ENCODE peak calls at places on chromosomes 3 and 15, in four cellular contexts. X is GM13977, B is neural progenitor cell, R is endothelial cell. Z is an unnamed sample.

GRCh38 chr3:132290833-132291232 is 26.4 kb upstream of the ACP3 start:
- DNase-seq in X (no peak), B (no peak), R (no peak), Z (no peak)

GRCh38 chr3:42590989-42591756 is 513 bp downstream of the SS18L2 start:
- DNase-seq in X (no peak), B (peak; percentile 79), R (peak; percentile 11), Z (no peak)

GRCh38 chr3:170815340-170815739 is 54.7 kb downstream of the RPL22L1 start:
- DNase-seq in X (no peak), B (peak; percentile 55), R (no peak), Z (no peak)

GRCh38 chr3:32315441-32315840 is 76.2 kb upstream of the CMTM7 start:
- DNase-seq in X (no peak), B (no peak), R (no peak), Z (no peak)

GRCh38 chr3:46987485-46988401 is 8.3 kb downstream of the NBEAL2 start:
- DNase-seq in X (peak; percentile 90), B (no peak), R (peak; percentile 64), Z (no peak)

GRCh38 chr15:63466378-63467192 is 37.8 kb upstream of the USP3 start:
- DNase-seq in X (peak; percentile 84), B (peak; percentile 80), R (peak; percentile 54), Z (no peak)

GRCh38 chr3:187286467-187287059 is 5.0 kb downstream of the MASP1 start:
- DNase-seq in X (no peak), B (no peak), R (no peak), Z (no peak)

GRCh38 chr3:148727242-148727641 is 29.5 kb downstream of the AGTR1 start:
- DNase-seq in X (peak; percentile 7), B (peak; percentile 77), R (peak; percentile 54), Z (no peak)

GRCh38 chr15:85380860-85381535 is 595 bp downstream of the AKAP13 start:
- DNase-seq in X (peak; percentile 70), B (peak; percentile 90), R (no peak), Z (peak; percentile 76)

GRCh38 chr3:131242201-131242600 is 139.4 kb upstream of the NUDT16 start:
- DNase-seq in X (no peak), B (no peak), R (no peak), Z (no peak)

GRCh38 chr3:112734718-112735350 is 93.9 kb upstream of the CCDC80 start:
- DNase-seq in X (peak; percentile 52), B (peak; percentile 79), R (peak; percentile 77), Z (no peak)

GRCh38 chr15:32730677-32731654 is 13.2 kb downstream of the GREM1 start:
- DNase-seq in X (no peak), B (peak; percentile 61), R (peak; percentile 14), Z (no peak)

GRCh38 chr3:14324224-14324944 is 78.0 kb upstream of the SLC6A6 start:
- DNase-seq in X (no peak), B (peak; percentile 39), R (no peak), Z (no peak)

GRCh38 chr15:29904731-29905417 is 82.6 kb upstream of the TJP1 start:
- DNase-seq in X (no peak), B (no peak), R (no peak), Z (no peak)

GRCh38 chr15:85750319-85750806 is 44.4 kb downstream of the KLHL25 start:
- DNase-seq in X (no peak), B (peak; percentile 43), R (no peak), Z (peak; percentile 64)

GRCh38 chr15:38823272-38823671 is 258.7 kb upstream of the RASGRP1 start:
- DNase-seq in X (no peak), B (no peak), R (no peak), Z (no peak)

GRCh38 chr3:116445291-116445841 is at the start of gene LSAMP:
- DNase-seq in X (no peak), B (peak; percentile 94), R (peak; percentile 47), Z (peak; percentile 72)

GRCh38 chr3:129425213-129425612 is 3.2 kb downstream of the EFCAB12 start:
- DNase-seq in X (no peak), B (no peak), R (no peak), Z (no peak)

GRCh38 chr15:25170113-25170731 is 215.4 kb downstream of the SNRPN start:
- DNase-seq in X (peak; percentile 3), B (no peak), R (peak; percentile 3), Z (peak; percentile 60)

GRCh38 chr3:54427951-54428871 is 305.9 kb downstream of the CACNA2D3 start:
- DNase-seq in X (peak; percentile 39), B (peak; percentile 80), R (peak; percentile 68), Z (no peak)

GRCh38 chr15:41856262-41856661 is 17.6 kb downstream of the PLA2G4B start:
- DNase-seq in X (no peak), B (no peak), R (no peak), Z (no peak)

GRCh38 chr15:41860049-41860828 is 21.6 kb downstream of the PLA2G4B start:
- DNase-seq in X (no peak), B (peak; percentile 51), R (no peak), Z (no peak)

GRCh38 chr15:41857316-41857715 is 18.7 kb downstream of the PLA2G4B start:
- DNase-seq in X (no peak), B (no peak), R (no peak), Z (no peak)

GRCh38 chr15:41856716-41857115 is 18.1 kb downstream of the PLA2G4B start:
- DNase-seq in X (no peak), B (no peak), R (no peak), Z (no peak)

GRCh38 chr15:41858756-41859155 is 20.1 kb downstream of the PLA2G4B start:
- DNase-seq in X (no peak), B (no peak), R (no peak), Z (no peak)
- TF ChIP-seq CTCF in X (no peak), B (no peak), R (no peak), Z (no peak)

DNA sequence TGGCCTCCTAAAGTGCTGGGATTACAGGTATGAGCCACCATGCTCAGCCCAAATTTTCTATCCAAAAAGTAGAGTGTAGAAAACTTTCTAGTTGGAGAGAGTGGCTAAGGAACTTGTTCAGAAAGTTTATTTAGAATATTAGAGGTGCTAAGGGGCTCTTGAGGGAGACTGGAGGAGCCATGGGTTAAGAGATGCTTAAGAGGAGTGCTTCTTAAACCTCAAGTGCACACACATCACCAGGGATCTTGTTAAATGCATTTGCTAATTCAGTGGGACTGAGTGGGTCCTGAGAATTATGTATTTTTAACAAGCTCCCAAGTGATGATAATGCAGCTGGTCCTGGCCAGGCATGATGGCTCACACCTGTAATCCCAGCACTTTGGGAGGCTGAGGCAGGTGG is 29.7 kb upstream of the SLMAP start:
- DNase-seq in X (no peak), B (no peak), R (no peak), Z (no peak)
- TF ChIP-seq CTCF in X (no peak), B (no peak), R (no peak), Z (no peak)

GRCh38 chr3:64166584-64167155 is 58.6 kb downstream of the PRICKLE2 start:
- DNase-seq in X (no peak), B (peak; percentile 71), R (peak; percentile 38), Z (no peak)
- TF ChIP-seq CTCF in X (no peak), B (peak; percentile 65), R (peak; percentile 27), Z (peak; percentile 59)

GRCh38 chr3:89043406-89043947 is 63.9 kb upstream of the EPHA3 start:
- DNase-seq in X (no peak), B (no peak), R (no peak), Z (no peak)

GRCh38 chr3:89046661-89047060 is 60.8 kb upstream of the EPHA3 start:
- DNase-seq in X (no peak), B (no peak), R (no peak), Z (no peak)

GRCh38 chr3:89049119-89049518 is 58.3 kb upstream of the EPHA3 start:
- DNase-seq in X (no peak), B (peak; percentile 39), R (no peak), Z (no peak)
- TF ChIP-seq CTCF in X (no peak), B (peak; percentile 47), R (peak; percentile 52), Z (peak; percentile 56)

GRCh38 chr15:71752604-71753289 is 57.6 kb upstream of the NR2E3 start:
- DNase-seq in X (peak; percentile 62), B (peak; percentile 68), R (peak; percentile 44), Z (no peak)
- TF ChIP-seq CTCF in X (peak; percentile 62), B (peak; percentile 69), R (peak; percentile 41), Z (peak; percentile 58)

Z was measured in type B pancreatic cell.